ENCODE peak calls at places on chromosomes 16 and 17, in nine cellular contexts. D, H, Y, O, M, W, Q, P and N are unnamed samples.

GRCh38 chr16:30649725-30650368 is 913 bp upstream of the PRR14 start:
- DNase-seq in W (no peak), M (peak; percentile 53), P (peak; percentile 70), Q (peak; percentile 81), D (no peak), O (no peak), H (no peak), Y (no peak), N (no peak)

GRCh38 chr17:65023791-65024190 is 32.7 kb downstream of the GNA13 start:
- DNase-seq in O (no peak), Y (no peak), D (no peak), W (no peak), H (no peak), Q (no peak), M (no peak), P (no peak), N (no peak)

GRCh38 chr17:33073416-33073815 is 81.8 kb downstream of the SPACA3 start:
- DNase-seq in D (peak; percentile 80), M (no peak), Y (no peak), H (no peak), P (no peak), O (no peak), Q (no peak), W (no peak), N (no peak)

GRCh38 chr17:49148171-49148570 is 15.6 kb downstream of the B4GALNT2 start:
- DNase-seq in P (no peak), Q (no peak), D (no peak), Y (peak; percentile 51), W (no peak), M (no peak), O (no peak), H (no peak), N (no peak)

GRCh38 chr16:83402969-83403368 is 404.8 kb upstream of the HSBP1 start:
- DNase-seq in D (no peak), H (peak; percentile 69), M (no peak), O (no peak), Q (no peak), Y (peak; percentile 70), W (no peak), P (no peak), N (peak; percentile 27)

GRCh38 chr17:82339634-82340580 is 6.3 kb upstream of the SECTM1 start:
- DNase-seq in Y (no peak), H (no peak), D (no peak), P (no peak), Q (no peak), W (no peak), M (peak; percentile 91), O (peak; percentile 62), N (no peak)

GRCh38 chr17:869067-869466 is 86.9 kb downstream of the MRM3 start:
- DNase-seq in Q (no peak), H (peak; percentile 51), O (no peak), P (peak; percentile 82), D (no peak), W (no peak), Y (peak; percentile 65), M (no peak), N (peak; percentile 54)

GRCh38 chr16:4244254-4244812 is 2.5 kb upstream of the SRL start:
- DNase-seq in Y (no peak), W (no peak), H (peak; percentile 53), P (no peak), O (no peak), D (peak; percentile 82), Q (no peak), M (no peak), N (no peak)

GRCh38 chr17:50072130-50072529 is 16.2 kb downstream of the ITGA3 start:
- DNase-seq in W (no peak), H (no peak), M (no peak), D (no peak), Y (no peak), O (no peak), P (no peak), Q (no peak), N (no peak)

GRCh38 chr17:77512062-77512946 is 371.5 kb downstream of the SEC14L1 start:
- DNase-seq in Q (no peak), Y (no peak), M (no peak), W (no peak), P (no peak), H (no peak), O (no peak), D (no peak), N (no peak)

DNA sequence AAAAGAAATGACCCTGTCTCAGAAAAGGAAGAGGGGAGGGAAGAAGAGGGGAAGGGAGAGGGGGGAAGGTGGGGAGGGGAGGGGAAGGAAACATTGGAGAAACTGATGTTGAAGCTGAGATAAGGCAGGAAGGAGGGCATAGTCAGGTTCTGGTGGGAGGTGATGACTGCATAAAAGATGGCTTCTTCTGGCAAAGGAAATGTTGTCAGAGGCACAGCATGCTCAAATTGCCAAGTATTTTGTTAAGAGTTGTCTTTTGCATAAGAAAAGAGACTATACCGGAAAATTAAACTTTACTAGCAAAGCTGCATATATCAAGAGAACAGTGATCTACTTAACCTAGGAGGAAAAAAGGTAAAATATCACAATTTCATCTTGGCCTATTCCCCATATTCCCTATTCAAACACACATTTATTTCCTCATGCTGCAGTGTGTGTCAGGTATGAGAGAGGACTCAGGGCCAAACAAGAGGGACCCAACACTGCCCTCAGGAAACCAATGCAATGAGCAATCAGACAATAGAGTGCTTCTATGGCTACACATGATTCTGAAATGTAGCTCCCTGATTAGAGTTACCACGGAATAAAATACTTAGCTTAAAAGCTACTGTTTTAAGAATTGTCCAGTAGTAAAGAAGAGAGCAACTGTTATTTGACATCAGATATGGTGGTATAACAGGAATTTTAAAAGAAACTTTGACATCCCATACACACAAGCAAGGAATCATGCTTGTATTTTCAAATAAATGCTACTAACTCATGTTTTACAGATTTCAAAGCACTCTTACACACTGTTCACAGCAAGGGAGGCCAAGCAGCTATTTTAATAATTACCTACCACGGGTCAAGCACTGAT is 80.9 kb downstream of the PARN start:
- DNase-seq in W (no peak), M (no peak), H (peak; percentile 15), O (peak; percentile 30), P (no peak), Q (no peak), D (no peak), Y (peak; percentile 40), N (no peak)
- H3K4me3 ChIP-seq in W (no peak overlapping the region), M (no peak overlapping the region), H (no peak overlapping the region), O (no peak overlapping the region), P (no peak overlapping the region), Q (no peak overlapping the region), D (no peak overlapping the region), Y (no peak overlapping the region), N (no peak overlapping the region)

GRCh38 chr17:41731836-41732235 is 2.6 kb downstream of the HAP1 start:
- DNase-seq in W (no peak), Y (no peak), M (no peak), H (no peak), P (no peak), D (no peak), O (no peak), Q (no peak), N (no peak)

GRCh38 chr17:41734139-41734948 is at the start of gene HAP1:
- DNase-seq in Q (no peak), H (peak; percentile 17), P (peak; percentile 67), W (no peak), D (peak; percentile 79), O (peak; percentile 76), Y (peak; percentile 19), M (no peak), N (no peak)

GRCh38 chr17:41735744-41736143 is 1.3 kb upstream of the HAP1 start:
- DNase-seq in Y (no peak), H (no peak), O (no peak), M (no peak), P (no peak), Q (no peak), W (no peak), D (no peak), N (no peak)

GRCh38 chr17:41734949-41735313 is 488 bp upstream of the HAP1 start:
- DNase-seq in P (no peak), Q (no peak), Y (no peak), D (peak; percentile 71), O (no peak), W (no peak), M (no peak), H (no peak), N (no peak)

GRCh38 chr17:41733348-41734138 is 900 bp downstream of the HAP1 start:
- DNase-seq in M (no peak), O (no peak), H (no peak), D (peak; percentile 53), Y (no peak), P (no peak), Q (no peak), W (no peak), N (no peak)
- H3K4me3 ChIP-seq in M (no peak overlapping the region), O (peak overlapping the region; percentile 57), H (no peak overlapping the region), D (peak overlapping the region; percentile 70), Y (no peak overlapping the region), P (peak overlapping the region; percentile 52), Q (no peak overlapping the region), W (peak overlapping the region; percentile 41), N (no peak overlapping the region)

GRCh38 chr17:20154601-20155000 is 145.4 kb downstream of the SPECC1 start:
- DNase-seq in P (no peak), O (no peak), Q (no peak), D (no peak), M (no peak), W (no peak), H (no peak), Y (no peak), N (no peak)
- H3K4me3 ChIP-seq in P (no peak overlapping the region), O (no peak overlapping the region), Q (no peak overlapping the region), D (no peak overlapping the region), M (no peak overlapping the region), W (no peak overlapping the region), H (no peak overlapping the region), Y (no peak overlapping the region), N (no peak overlapping the region)

DNA sequence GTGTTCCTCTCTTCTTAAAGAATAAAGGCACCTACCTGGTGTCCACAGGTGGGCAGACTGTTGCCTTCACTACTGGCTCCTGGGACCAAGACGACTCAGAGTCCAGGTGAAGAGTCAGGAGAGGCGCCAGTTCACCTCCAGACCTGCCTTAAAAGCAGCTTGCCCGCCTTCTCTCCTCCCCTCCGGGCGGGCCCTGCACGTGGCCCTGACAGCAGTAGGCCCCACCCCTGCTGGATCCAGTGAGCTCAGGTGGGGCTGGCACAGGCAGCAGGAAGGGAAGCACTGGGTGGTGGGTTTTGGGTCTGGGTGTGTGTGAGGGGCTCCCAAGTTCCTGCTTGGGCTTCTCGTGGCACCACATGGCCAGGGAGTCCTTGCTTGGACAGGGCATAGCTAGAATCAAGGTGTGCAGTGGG is at the start of gene TNS4:
- DNase-seq in M (no peak), H (no peak), O (peak; percentile 78), D (no peak), W (no peak), Q (peak; percentile 88), Y (no peak), P (no peak), N (no peak)
- H3K4me3 ChIP-seq in M (no peak within 1 kb of the TSS), H (no peak within 1 kb of the TSS), O (peak within 1 kb of the TSS; percentile 60), D (no peak within 1 kb of the TSS), W (no peak within 1 kb of the TSS), Q (no peak within 1 kb of the TSS), Y (no peak within 1 kb of the TSS), P (no peak within 1 kb of the TSS), N (no peak within 1 kb of the TSS)